ENCODE peak calls at places on chromosomes 6 and 20, in ten cellular contexts. S is GM10248; P is GM20000; C is CD8-positive, alpha-beta T cell; Z is neural progenitor cell; M is heart right ventricle; V is heart left ventricle; A is A549; J is AG04449; K is pancreas. B is an unnamed sample.
A peak's percentile ranks its signal among the peaks of the same experiment; 100 is the strongest.

GRCh38 chr6:157887892-157888291 is 64.8 kb downstream of the SNX9 start:
- DNase-seq in S (no peak), P (no peak), C (no peak), Z (no peak), M (no peak), V (no peak), A (no peak), J (no peak), K (no peak), B (no peak)

GRCh38 chr20:47583551-47583950 is 81.9 kb downstream of the NCOA3 start:
- DNase-seq in S (no peak), P (no peak), C (no peak), Z (no peak), M (no peak), V (no peak), A (no peak), J (no peak), K (no peak), B (no peak)

GRCh38 chr20:63321148-63321831 is 28.3 kb downstream of the COL20A1 start:
- DNase-seq in S (no peak), P (no peak), C (no peak), Z (no peak), M (peak; percentile 75), V (peak; percentile 78), A (no peak), J (no peak), K (peak; percentile 58), B (no peak)

GRCh38 chr20:62925420-62926228 is 681 bp downstream of the DIDO1 start:
- DNase-seq in S (peak; percentile 32), P (peak; percentile 60), C (peak; percentile 69), Z (peak; percentile 61), M (peak; percentile 43), V (peak; percentile 41), A (no peak), J (no peak), K (no peak), B (no peak)

GRCh38 chr6:25612666-25613065 is 39.3 kb upstream of the SCGN start:
- DNase-seq in S (no peak), P (no peak), C (no peak), Z (no peak), M (no peak), V (no peak), A (no peak), J (no peak), K (no peak), B (no peak)

GRCh38 chr6:8277769-8278168 is 157.6 kb downstream of the SLC35B3 start:
- DNase-seq in S (no peak), P (no peak), C (no peak), Z (peak; percentile 8), M (no peak), V (no peak), A (no peak), J (no peak), K (no peak), B (no peak)

GRCh38 chr20:3661836-3662665 is 1.1 kb downstream of the GFRA4 start:
- DNase-seq in S (no peak), P (no peak), C (no peak), Z (no peak), M (no peak), V (no peak), A (no peak), J (no peak), K (no peak), B (no peak)

GRCh38 chr20:15296422-15296821 is 959.0 kb upstream of the FLRT3 start:
- DNase-seq in S (no peak), P (no peak), C (no peak), Z (no peak), M (no peak), V (no peak), A (no peak), J (no peak), K (no peak), B (no peak)

GRCh38 chr6:43992783-43993505 is 134.3 kb downstream of the MRPL14 start:
- DNase-seq in S (no peak), P (no peak), C (no peak), Z (no peak), M (peak; percentile 65), V (peak; percentile 88), A (no peak), J (no peak), K (peak; percentile 90), B (no peak)
- TF ChIP-seq CTCF in S (no peak), P (no peak), C (no peak), Z (no peak), M (no peak), V (no peak), A (no peak), J (no peak), K (no peak), B (no peak)

GRCh38 chr6:14478396-14479225 is 361.0 kb downstream of the CD83 start:
- DNase-seq in S (no peak), P (no peak), C (no peak), Z (no peak), M (no peak), V (no peak), A (no peak), J (no peak), K (no peak), B (no peak)

GRCh38 chr6:14474816-14475215 is 357.2 kb downstream of the CD83 start:
- DNase-seq in S (no peak), P (no peak), C (no peak), Z (no peak), M (no peak), V (no peak), A (no peak), J (no peak), K (no peak), B (no peak)

GRCh38 chr6:14475306-14475705 is 357.7 kb downstream of the CD83 start:
- DNase-seq in S (no peak), P (no peak), C (no peak), Z (no peak), M (no peak), V (no peak), A (no peak), J (no peak), K (no peak), B (no peak)

GRCh38 chr6:14476793-14477531 is 359.4 kb downstream of the CD83 start:
- DNase-seq in S (no peak), P (no peak), C (no peak), Z (no peak), M (no peak), V (peak; percentile 72), A (peak; percentile 78), J (peak; percentile 80), K (no peak), B (peak; percentile 82)

DNA sequence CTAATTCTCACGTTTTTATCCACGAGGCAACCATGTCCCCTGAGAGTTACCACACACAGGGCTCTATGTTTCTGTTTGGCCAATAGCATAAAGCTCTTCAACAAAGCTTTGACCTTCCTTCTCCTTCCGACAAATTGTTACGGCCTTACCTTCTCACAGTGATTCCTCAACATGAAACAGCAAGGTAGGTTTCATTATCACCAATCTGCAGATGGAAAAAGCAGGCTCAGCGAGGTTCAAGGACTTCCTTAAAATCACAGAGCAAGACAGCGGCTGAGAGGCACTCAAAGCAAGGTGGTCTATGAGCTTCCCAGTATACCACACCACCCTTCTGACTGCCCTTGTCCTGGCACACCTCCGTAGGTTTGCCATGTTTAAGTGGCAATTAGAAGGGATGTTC is 360.0 kb downstream of the CD83 start:
- DNase-seq in S (no peak), P (no peak), C (no peak), Z (no peak), M (no peak), V (no peak), A (peak; percentile 10), J (no peak), K (no peak), B (no peak)
- TF ChIP-seq CTCF in S (no peak), P (no peak), C (no peak), Z (no peak), M (no peak), V (no peak), A (no peak), J (no peak), K (no peak), B (no peak)

DNA sequence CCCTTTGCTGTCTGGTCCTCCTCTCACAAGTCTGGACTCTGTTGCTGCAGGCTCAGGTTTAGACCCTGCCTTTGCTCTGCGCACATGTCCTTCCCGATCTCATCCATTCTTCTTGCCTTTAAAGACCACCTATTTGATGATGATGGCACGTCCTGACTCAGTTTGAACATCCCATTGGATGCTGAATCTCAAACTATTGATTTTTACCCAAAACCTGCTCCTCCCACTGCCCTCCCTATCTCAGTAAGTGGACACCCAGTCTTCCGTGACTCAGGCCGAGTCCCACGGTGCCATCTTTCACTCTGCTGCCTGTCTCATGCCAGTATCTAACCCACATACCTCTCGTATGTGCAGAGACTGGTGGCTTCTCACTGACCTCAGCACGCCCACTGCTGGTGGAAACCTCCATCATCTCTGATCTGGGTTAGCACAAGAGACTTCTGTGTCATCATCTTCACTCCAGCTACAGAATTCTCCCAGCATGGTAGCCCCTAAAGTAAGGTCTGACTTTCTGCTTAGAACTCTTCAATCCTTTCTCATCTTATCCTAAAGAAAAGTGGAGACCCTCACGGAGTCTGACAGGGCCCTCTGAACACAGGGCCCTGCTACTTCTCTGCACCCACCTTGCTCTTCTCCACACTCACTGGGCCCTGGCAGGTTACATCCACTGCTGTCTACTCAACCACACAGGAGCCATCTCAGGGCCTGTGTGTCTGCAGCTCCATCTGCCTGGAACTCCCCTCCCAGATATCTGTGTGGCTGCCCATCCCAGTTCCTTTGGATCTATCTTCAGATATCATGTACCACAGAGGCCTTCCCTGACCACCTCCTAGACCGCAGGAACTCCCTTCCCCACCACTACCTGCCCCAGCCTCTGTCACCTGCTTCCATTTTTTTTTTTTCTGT is 387.1 kb upstream of the AGPAT4 start:
- DNase-seq in S (no peak), P (no peak), C (no peak), Z (no peak), M (no peak), V (no peak), A (no peak), J (no peak), K (no peak), B (no peak)
- TF ChIP-seq CTCF in S (no peak), P (no peak), C (no peak), Z (no peak), M (no peak), V (no peak), A (no peak), J (peak; percentile 13), K (no peak), B (peak; percentile 16)

GRCh38 chr6:112408522-112408921 is 61.4 kb downstream of the RFPL4B start:
- DNase-seq in S (no peak), P (no peak), C (peak; percentile 5), Z (peak; percentile 26), M (no peak), V (no peak), A (no peak), J (no peak), K (no peak), B (no peak)

GRCh38 chr6:112416885-112417284 is 69.8 kb downstream of the RFPL4B start:
- DNase-seq in S (no peak), P (no peak), C (no peak), Z (no peak), M (no peak), V (peak; percentile 23), A (no peak), J (no peak), K (no peak), B (peak; percentile 73)

GRCh38 chr6:112409311-112409710 is 62.2 kb downstream of the RFPL4B start:
- DNase-seq in S (no peak), P (no peak), C (no peak), Z (no peak), M (no peak), V (no peak), A (no peak), J (no peak), K (no peak), B (no peak)

GRCh38 chr6:112415366-112415765 is 68.2 kb downstream of the RFPL4B start:
- DNase-seq in S (no peak), P (no peak), C (no peak), Z (no peak), M (no peak), V (no peak), A (no peak), J (no peak), K (no peak), B (no peak)

DNA sequence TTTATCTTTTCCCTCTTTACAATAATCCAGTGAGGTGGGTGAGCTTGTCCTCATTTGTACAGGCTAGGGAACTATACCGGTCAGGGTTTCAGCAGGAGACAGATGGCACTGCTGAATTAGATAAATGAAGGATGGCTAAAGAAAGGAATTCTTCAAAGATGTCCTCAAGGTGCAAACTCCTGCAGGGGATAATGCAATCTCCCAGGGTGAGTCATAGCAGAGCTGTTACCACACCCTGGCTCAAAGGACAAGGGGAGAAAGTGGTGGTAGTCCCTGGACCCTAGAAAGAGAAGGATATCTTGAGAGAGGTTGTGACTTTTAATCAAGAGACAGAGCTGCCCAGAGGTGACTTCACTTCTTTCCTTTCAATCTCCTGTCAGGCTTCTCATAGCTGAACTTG is 66.7 kb downstream of the RFPL4B start:
- DNase-seq in S (no peak), P (no peak), C (no peak), Z (no peak), M (no peak), V (no peak), A (no peak), J (no peak), K (no peak), B (no peak)
- TF ChIP-seq CTCF in S (no peak), P (no peak), C (no peak), Z (no peak), M (no peak), V (no peak), A (no peak), J (no peak), K (no peak), B (no peak)

B was measured in AG09319.